ENCODE peak calls at places on chromosomes 11 and 22, in nine cellular contexts. E, B, C, F, N, I, A, V and W are unnamed samples.

GRCh38 chr11:18705651-18706281 is 7.2 kb downstream of the TMEM86A start:
- DNase-seq in N (no peak), I (peak), V (peak), A (no peak), B (peak), C (no peak), E (no peak), F (peak), W (peak)

GRCh38 chr22:28435960-28436359 is 243.7 kb downstream of the TTC28 start:
- DNase-seq in E (no peak), C (no peak), V (no peak), N (no peak), A (no peak), F (no peak), B (no peak), I (no peak), W (no peak)

GRCh38 chr22:45194686-45195085 is 31.0 kb downstream of the NUP50 start:
- DNase-seq in C (no peak), B (no peak), A (no peak), V (no peak), N (peak), F (no peak), E (no peak), I (no peak), W (no peak)

GRCh38 chr11:134022748-134023147 is 46.1 kb upstream of the JAM3 start:
- DNase-seq in V (no peak), E (no peak), F (no peak), B (no peak), N (no peak), C (no peak), A (no peak), I (no peak), W (no peak)

GRCh38 chr11:22785251-22785650 is 44.4 kb downstream of the SVIP start:
- DNase-seq in V (no peak), F (no peak), B (no peak), E (no peak), C (no peak), N (no peak), I (no peak), A (no peak), W (no peak)

GRCh38 chr11:62554377-62554776 is 7.8 kb upstream of the AHNAK start:
- DNase-seq in A (no peak), I (no peak), E (no peak), V (peak), C (no peak), B (no peak), N (no peak), F (no peak), W (no peak)

GRCh38 chr11:122313581-122313980 is 197.6 kb upstream of the BLID start:
- DNase-seq in B (no peak), A (no peak), F (no peak), N (no peak), E (no peak), I (no peak), V (no peak), C (no peak), W (no peak)

GRCh38 chr11:75763846-75764245 is 4.7 kb upstream of the DGAT2 start:
- DNase-seq in F (no peak), C (no peak), B (no peak), A (no peak), V (no peak), N (no peak), E (no peak), I (no peak), W (no peak)

GRCh38 chr11:128488471-128488870 is 98.9 kb downstream of the ETS1 start:
- DNase-seq in A (no peak), E (no peak), C (no peak), F (no peak), V (no peak), I (no peak), N (no peak), B (no peak), W (no peak)

GRCh38 chr22:31496007-31496734 is at the start of gene SFI1:
- DNase-seq in E (peak), V (peak), B (peak), I (peak), N (peak), F (peak), C (peak), A (peak), W (peak)

GRCh38 chr22:47132428-47132825 is 370.0 kb downstream of the TBC1D22A start:
- DNase-seq in E (no peak), C (no peak), V (no peak), F (no peak), B (no peak), A (no peak), I (no peak), N (no peak), W (no peak)

GRCh38 chr11:69086741-69087524 is 38.2 kb downstream of the TPCN2 start:
- DNase-seq in N (no peak), I (peak), A (no peak), B (no peak), F (no peak), E (no peak), C (no peak), V (no peak), W (no peak)

GRCh38 chr11:6735306-6735705 is 36.5 kb downstream of the OR2AG2 start:
- DNase-seq in V (no peak), A (no peak), N (no peak), E (no peak), C (no peak), I (no peak), B (no peak), F (no peak), W (no peak)

GRCh38 chr11:72010529-72011233 is 12.0 kb downstream of the IL18BP start:
- DNase-seq in A (no peak), I (no peak), N (no peak), E (no peak), B (no peak), V (no peak), F (no peak), C (no peak), W (no peak)

GRCh38 chr11:19713221-19714092 is 820 bp downstream of the NAV2 start:
- DNase-seq in N (peak), B (peak), F (no peak), A (no peak), E (no peak), V (peak), I (peak), C (no peak), W (peak)

GRCh38 chr22:28604961-28605360 is 74.7 kb downstream of the TTC28 start:
- DNase-seq in A (no peak), B (no peak), C (no peak), F (no peak), I (no peak), V (no peak), N (no peak), E (no peak), W (no peak)

GRCh38 chr22:30606455-30607299 is at the start of gene TCN2:
- DNase-seq in C (peak), V (peak), I (peak), N (peak), E (peak), A (peak), F (peak), B (peak), W (peak)

GRCh38 chr11:81496566-81496965 is 1237.1 kb downstream of the FAM181B start:
- DNase-seq in I (no peak), V (no peak), E (no peak), N (no peak), B (no peak), A (no peak), F (no peak), C (no peak), W (no peak)

GRCh38 chr11:61173456-61173855 is 12.2 kb upstream of the VPS37C start:
- DNase-seq in N (no peak), A (peak), B (no peak), V (peak), I (no peak), F (peak), C (no peak), E (no peak), W (peak)

GRCh38 chr11:73143126-73143838 is 1.2 kb upstream of the FCHSD2 start:
- DNase-seq in N (no peak), C (no peak), E (no peak), V (no peak), A (no peak), B (peak), I (no peak), F (no peak), W (peak)

GRCh38 chr22:25853902-25854301 is 111.9 kb downstream of the MYO18B start:
- DNase-seq in N (no peak), A (no peak), I (no peak), F (no peak), B (peak), V (no peak), E (peak), C (no peak), W (no peak)

GRCh38 chr11:61332266-61332822 is 561 bp downstream of the DDB1 start:
- DNase-seq in V (no peak), B (peak), N (no peak), C (no peak), F (no peak), I (no peak), A (no peak), E (peak), W (no peak)

GRCh38 chr11:11772865-11773515 is 68.8 kb upstream of the USP47 start:
- DNase-seq in E (no peak), N (no peak), C (no peak), V (no peak), F (no peak), B (no peak), I (no peak), A (no peak), W (no peak)

DNA sequence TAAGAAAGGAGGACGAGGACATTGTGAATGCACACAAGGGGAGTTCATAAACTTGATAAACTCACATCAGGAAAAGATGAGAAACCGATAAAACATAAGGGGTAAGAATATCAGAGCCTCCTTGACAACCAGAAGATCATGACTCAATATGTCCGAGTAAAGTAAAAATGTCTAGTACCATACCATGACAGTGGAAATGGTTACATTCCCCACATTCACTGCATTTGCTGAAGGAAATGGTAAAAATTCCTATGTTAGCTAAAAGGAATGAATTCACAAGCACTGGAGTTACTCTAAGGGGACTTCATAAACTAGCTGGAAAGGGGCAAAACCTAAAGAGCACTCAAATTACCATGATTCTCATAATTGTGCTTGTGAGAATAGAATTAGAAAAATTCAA is 58.8 kb upstream of the SLC5A12 start:
- DNase-seq in E (no peak), I (no peak), B (no peak), V (no peak), C (no peak), A (no peak), N (no peak), F (no peak), W (no peak)
- TF ChIP-seq EP300 in E (no peak), I (no peak), B (no peak), V (no peak), C (no peak), A (no peak), N (no peak), F (no peak), W (no peak)

GRCh38 chr11:65133724-65134123 is 595 bp downstream of the SYVN1 start:
- DNase-seq in F (peak), A (no peak), V (peak), C (no peak), I (peak), B (no peak), N (no peak), E (no peak), W (no peak)

GRCh38 chr11:65134240-65134951 is at the start of gene SYVN1:
- DNase-seq in A (peak), E (peak), I (peak), N (peak), C (peak), F (peak), V (peak), B (peak), W (peak)

GRCh38 chr11:65132238-65132987 is 1.9 kb downstream of the SYVN1 start:
- DNase-seq in C (no peak), A (peak), E (no peak), V (peak), N (no peak), F (no peak), B (no peak), I (no peak), W (no peak)

GRCh38 chr11:65131895-65132237 is 2.5 kb downstream of the SYVN1 start:
- DNase-seq in V (no peak), N (no peak), I (no peak), A (no peak), F (no peak), B (no peak), C (no peak), E (no peak), W (no peak)

DNA sequence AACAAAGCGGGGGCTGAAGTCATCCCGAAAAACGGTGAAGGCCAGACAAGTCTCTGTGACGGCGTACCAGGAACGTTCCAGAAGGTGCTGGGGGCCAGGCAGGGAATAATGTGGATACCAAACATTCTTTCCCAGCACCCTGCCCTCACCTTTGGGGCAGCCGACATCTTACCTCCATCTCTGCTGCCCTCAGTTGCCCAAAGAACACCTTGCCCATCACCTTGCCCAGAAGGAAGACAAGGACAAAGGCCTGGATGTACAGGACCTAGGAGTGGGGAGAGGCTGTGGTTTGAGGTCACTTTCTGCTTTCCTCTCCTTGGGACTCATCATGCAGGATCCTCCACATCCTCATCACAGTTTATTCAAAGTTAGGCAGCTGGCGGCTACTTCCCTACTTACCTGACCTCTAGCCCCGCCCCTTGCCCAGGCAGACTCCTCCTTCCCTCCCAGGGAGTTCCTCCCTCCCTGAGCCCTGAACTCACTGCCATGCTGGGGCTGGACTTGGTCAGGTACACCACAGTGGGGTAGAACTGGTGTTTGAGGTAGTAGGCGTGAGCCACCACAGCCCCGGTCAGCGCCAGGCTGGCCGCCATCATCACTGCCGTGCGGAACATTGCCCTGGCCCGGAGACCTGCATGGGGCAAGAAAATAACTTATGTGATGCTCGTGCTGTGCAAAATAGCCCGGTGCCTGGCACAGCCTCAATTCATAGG is 1.2 kb downstream of the SYVN1 start:
- DNase-seq in E (peak), F (peak), C (no peak), N (peak), B (peak), I (peak), V (peak), A (no peak), W (peak)
- TF ChIP-seq EP300 in E (no peak), F (no peak), C (no peak), N (no peak), B (no peak), I (no peak), V (no peak), A (no peak), W (no peak)

GRCh38 chr11:112880454-112880853 is 80.8 kb upstream of the NCAM1 start:
- DNase-seq in N (no peak), A (no peak), I (no peak), C (no peak), F (no peak), E (no peak), B (no peak), V (no peak), W (no peak)

GRCh38 chr11:112881461-112881860 is 79.8 kb upstream of the NCAM1 start:
- DNase-seq in C (no peak), N (peak), F (peak), B (peak), A (no peak), V (peak), I (peak), E (peak), W (peak)

GRCh38 chr11:112874959-112875358 is 86.3 kb upstream of the NCAM1 start:
- DNase-seq in A (no peak), I (no peak), F (no peak), B (no peak), E (no peak), V (no peak), N (no peak), C (no peak), W (no peak)

GRCh38 chr11:112878228-112878627 is 83.0 kb upstream of the NCAM1 start:
- DNase-seq in B (no peak), C (no peak), I (no peak), F (no peak), A (no peak), E (no peak), N (no peak), V (no peak), W (no peak)

DNA sequence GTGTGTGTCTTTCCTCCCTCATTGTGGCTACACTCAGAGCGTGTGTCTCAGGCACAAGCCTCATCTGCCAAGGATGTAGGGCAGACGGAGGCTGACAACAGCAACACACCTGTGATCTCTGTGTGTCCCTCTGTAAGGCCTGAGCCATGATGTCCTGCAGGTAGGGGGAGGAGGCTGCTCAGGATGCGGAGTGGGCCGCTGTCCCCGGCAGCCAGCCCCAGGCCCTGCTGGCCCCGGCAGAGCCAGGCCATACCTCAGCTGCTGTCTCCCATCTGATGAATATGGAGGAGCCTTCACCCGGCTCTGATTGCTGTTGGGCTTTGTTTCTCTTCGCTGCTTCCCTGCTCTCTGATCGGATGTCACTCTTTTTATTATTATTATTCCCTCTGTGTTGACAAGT is 83.7 kb upstream of the NCAM1 start:
- DNase-seq in A (no peak), C (no peak), B (peak), V (no peak), I (no peak), N (peak), F (no peak), E (no peak), W (no peak)
- TF ChIP-seq EP300 in A (no peak), C (no peak), B (no peak), V (no peak), I (no peak), N (no peak), F (no peak), E (no peak), W (no peak)

GRCh38 chr22:42432818-42433217 is 615 bp upstream of the NFAM1 start:
- DNase-seq in I (no peak), C (no peak), B (no peak), N (no peak), F (no peak), A (no peak), E (no peak), V (no peak), W (no peak)

GRCh38 chr22:42430486-42431125 is 1.6 kb downstream of the NFAM1 start:
- DNase-seq in I (no peak), E (no peak), A (no peak), N (no peak), F (no peak), V (no peak), C (no peak), B (no peak), W (peak)

GRCh38 chr22:42431401-42432019 is 693 bp downstream of the NFAM1 start:
- DNase-seq in N (no peak), F (no peak), A (no peak), E (no peak), V (peak), B (no peak), I (no peak), C (no peak), W (no peak)

GRCh38 chr22:42433754-42434153 is 1.6 kb upstream of the NFAM1 start:
- DNase-seq in F (no peak), A (no peak), B (no peak), E (no peak), I (no peak), C (no peak), N (no peak), V (no peak), W (no peak)

DNA sequence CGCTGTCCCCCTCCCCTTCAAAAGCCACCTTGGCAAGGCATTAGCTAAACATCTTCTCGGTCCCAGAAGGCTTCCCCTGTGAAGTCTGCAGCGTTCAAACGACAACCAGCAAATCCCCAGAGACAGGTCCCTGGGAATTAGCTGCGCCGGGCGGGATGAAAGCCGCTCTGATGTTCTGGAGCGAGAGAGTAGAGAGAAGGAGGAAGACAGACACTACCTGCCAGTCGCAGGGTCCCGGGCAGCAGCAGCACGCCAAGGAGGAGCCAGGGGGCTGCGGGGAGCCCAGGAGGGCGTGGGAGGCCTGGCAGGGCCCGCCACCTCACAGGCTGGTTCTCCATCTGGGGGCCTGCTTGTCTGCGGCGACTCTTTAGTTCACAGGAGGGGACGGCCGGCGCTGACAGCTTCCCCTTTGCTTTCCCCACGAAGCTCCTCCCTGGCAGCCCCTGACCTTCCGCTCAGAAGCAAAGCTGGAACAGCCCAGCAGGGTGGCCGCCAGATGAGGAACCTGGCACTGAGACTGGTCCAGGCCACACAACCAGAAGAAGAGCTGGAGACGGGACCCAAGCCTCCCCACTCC is at the start of gene NFAM1:
- DNase-seq in E (no peak), A (no peak), F (peak), N (no peak), C (no peak), I (no peak), V (peak), B (no peak), W (peak)
- TF ChIP-seq EP300 in E (no peak), A (no peak), F (no peak), N (no peak), C (no peak), I (no peak), V (no peak), B (no peak), W (no peak)